ENCODE peak calls at places on chromosomes 2 and 18, in five cellular contexts. I, O, V, U and Q are unnamed samples.
A peak's percentile ranks its signal among the peaks of the same experiment; 100 is the strongest.

GRCh38 chr18:60446821-60447220 is 74.2 kb upstream of the MC4R start:
- DNase-seq in I (no peak), V (no peak), O (no peak), U (no peak), Q (no peak)

GRCh38 chr2:174681983-174682577 is 82.2 kb downstream of the CHRNA1 start:
- DNase-seq in I (peak; percentile 29), V (no peak), O (no peak), U (peak; percentile 40), Q (peak; percentile 86)

GRCh38 chr2:38572167-38572566 is 30.6 kb downstream of the HNRNPLL start:
- DNase-seq in V (peak; percentile 23), O (peak; percentile 92), I (no peak), U (no peak), Q (no peak)

GRCh38 chr2:199136681-199137080 is 321.1 kb downstream of the SATB2 start:
- DNase-seq in I (no peak), O (no peak), U (no peak), V (peak; percentile 19), Q (peak; percentile 48)

GRCh38 chr2:1854747-1855146 is 110.4 kb upstream of the PXDN start:
- DNase-seq in O (no peak), I (no peak), U (peak; percentile 51), V (no peak), Q (no peak)

GRCh38 chr2:120205901-120206581 is 17.2 kb downstream of the TMEM185B start:
- DNase-seq in I (no peak), U (peak; percentile 68), O (no peak), V (no peak), Q (no peak)

GRCh38 chr2:238956676-238957075 is 108.8 kb downstream of the TWIST2 start:
- DNase-seq in V (no peak), U (no peak), I (no peak), O (no peak), Q (no peak)

GRCh38 chr2:88874063-88874657 is 182.7 kb downstream of the RPIA start:
- DNase-seq in U (peak; percentile 47), I (peak; percentile 25), V (no peak), O (peak; percentile 57), Q (no peak)